ENCODE peak calls at places on chromosomes 16 and 17, in six cellular contexts. B is K562, A is HepG2, E is H1, F is GM12891, J is GM12878. M is an unnamed sample.

GRCh38 chr16:89371968-89372634 is 118.3 kb downstream of the ANKRD11 start:
- DNase-seq in B (no peak), A (no peak), E (no peak), F (no peak), J (no peak), M (no peak)

GRCh38 chr16:84643180-84643583 is 5.1 kb upstream of the KLHL36 start:
- DNase-seq in B (no peak), A (peak), E (no peak), F (no peak), J (no peak), M (no peak)

GRCh38 chr16:87166321-87166720 is 150.9 kb downstream of the C16orf95 start:
- DNase-seq in B (no peak), A (no peak), E (no peak), F (no peak), J (no peak), M (no peak)

GRCh38 chr17:72392056-72393010 is 271.5 kb downstream of the SOX9 start:
- DNase-seq in B (no peak), A (no peak), E (no peak), F (no peak), J (peak), M (peak)

GRCh38 chr17:29592850-29593545 is at the start of gene ANKRD13B:
- DNase-seq in B (peak), A (no peak), E (no peak), F (no peak), J (no peak), M (no peak)

GRCh38 chr17:7114875-7115614 is 423 bp upstream of the ASGR2 start:
- DNase-seq in B (no peak), A (peak), E (no peak), F (no peak), J (no peak), M (no peak)

GRCh38 chr16:87442581-87442966 is 50.2 kb downstream of the ZCCHC14 start:
- DNase-seq in B (no peak), A (no peak), E (no peak), F (no peak), J (no peak), M (no peak)

GRCh38 chr17:32523827-32524552 is 37.2 kb downstream of the CDK5R1 start:
- DNase-seq in B (no peak), A (no peak), E (no peak), F (no peak), J (peak), M (no peak)

GRCh38 chr17:61461586-61461966 is 9.4 kb downstream of the TBX4 start:
- DNase-seq in B (no peak), A (peak), E (no peak), F (no peak), J (no peak), M (no peak)

GRCh38 chr16:23608194-23608593 is 12.1 kb upstream of the NDUFAB1 start:
- DNase-seq in B (no peak), A (no peak), E (no peak), F (no peak), J (no peak), M (no peak)

GRCh38 chr17:64295146-64295545 is 32.1 kb upstream of the TEX2 start:
- DNase-seq in B (no peak), A (no peak), E (no peak), F (no peak), J (no peak), M (no peak)

GRCh38 chr16:88381820-88382451 is 823 bp upstream of the ZNF469 start:
- DNase-seq in B (no peak), A (no peak), E (peak), F (no peak), J (no peak), M (no peak)

GRCh38 chr17:47850373-47850691 is 631 bp downstream of the SP6 start:
- DNase-seq in B (no peak), A (no peak), E (no peak), F (no peak), J (no peak), M (no peak)

GRCh38 chr16:79210629-79211028 is 389.9 kb downstream of the MAF start:
- DNase-seq in B (no peak), A (no peak), E (no peak), F (no peak), J (no peak), M (no peak)

GRCh38 chr17:44198721-44199552 is 747 bp downstream of the ATXN7L3 start:
- DNase-seq in B (peak), A (no peak), E (no peak), F (peak), J (no peak), M (peak)

GRCh38 chr17:48328457-48328856 is 101.6 kb downstream of the SKAP1 start:
- DNase-seq in B (no peak), A (no peak), E (no peak), F (no peak), J (no peak), M (no peak)

GRCh38 chr16:30113031-30113710 is at the start of gene GDPD3:
- DNase-seq in B (peak), A (peak), E (no peak), F (no peak), J (no peak), M (no peak)

GRCh38 chr16:2043980-2044451 is 3.6 kb downstream of the NTHL1 start:
- DNase-seq in B (no peak), A (no peak), E (no peak), F (no peak), J (no peak), M (no peak)

GRCh38 chr16:27174007-27174406 is 29.3 kb upstream of the KDM8 start:
- DNase-seq in B (no peak), A (no peak), E (no peak), F (no peak), J (no peak), M (no peak)

GRCh38 chr16:70804153-70804728 is 3.3 kb upstream of the VAC14 start:
- DNase-seq in B (no peak), A (no peak), E (no peak), F (no peak), J (no peak), M (no peak)

GRCh38 chr16:87161822-87162676 is 155.1 kb downstream of the C16orf95 start:
- DNase-seq in B (no peak), A (no peak), E (no peak), F (no peak), J (no peak), M (no peak)

GRCh38 chr16:88383401-88384221 is 852 bp downstream of the ZNF469 start:
- DNase-seq in B (no peak), A (no peak), E (no peak), F (no peak), J (no peak), M (no peak)

GRCh38 chr16:28534542-28535373 is 4.0 kb downstream of the NUPR1 start:
- DNase-seq in B (no peak), A (no peak), E (no peak), F (no peak), J (no peak), M (no peak)

GRCh38 chr17:559699-560378 is 154.8 kb downstream of the VPS53 start:
- DNase-seq in B (no peak), A (no peak), E (no peak), F (no peak), J (no peak), M (no peak)

GRCh38 chr16:4309102-4309832 is 6.6 kb upstream of the GLIS2 start:
- DNase-seq in B (no peak), A (no peak), E (no peak), F (no peak), J (no peak), M (no peak)

GRCh38 chr17:75154195-75155106 is at the start of gene JPT1:
- DNase-seq in B (peak), A (peak), E (peak), F (peak), J (peak), M (peak)

GRCh38 chr17:48732688-48733629 is 4.4 kb upstream of the HOXB13 start:
- DNase-seq in B (no peak), A (no peak), E (no peak), F (no peak), J (no peak), M (no peak)

GRCh38 chr16:23640669-23640958 is 496 bp downstream of the PALB2 start:
- DNase-seq in B (peak), A (no peak), E (peak), F (peak), J (no peak), M (peak)

GRCh38 chr16:89691231-89691985 is 4.9 kb downstream of the CDK10 start:
- DNase-seq in B (no peak), A (no peak), E (no peak), F (no peak), J (no peak), M (no peak)

GRCh38 chr17:61551255-61551742 is 39.7 kb downstream of the NACA2 start:
- DNase-seq in B (peak), A (peak), E (no peak), F (no peak), J (no peak), M (no peak)

GRCh38 chr17:74454197-74455024 is 12.0 kb upstream of the CD300A start:
- DNase-seq in B (peak), A (peak), E (no peak), F (no peak), J (no peak), M (no peak)

GRCh38 chr17:28549274-28550132 is 2.9 kb downstream of the UNC119 start:
- DNase-seq in B (no peak), A (no peak), E (no peak), F (no peak), J (no peak), M (no peak)

GRCh38 chr16:88337021-88337420 is 45.7 kb upstream of the ZNF469 start:
- DNase-seq in B (no peak), A (no peak), E (no peak), F (no peak), J (no peak), M (no peak)

GRCh38 chr17:64398330-64398729 is 7.7 kb upstream of the PECAM1 start:
- DNase-seq in B (no peak), A (no peak), E (no peak), F (no peak), J (no peak), M (no peak)

GRCh38 chr16:3175157-3176153 is 12.5 kb upstream of the OR1F1 start:
- DNase-seq in B (peak), A (peak), E (no peak), F (no peak), J (no peak), M (no peak)

GRCh38 chr17:66272699-66273390 is 29.6 kb upstream of the PRKCA start:
- DNase-seq in B (peak), A (no peak), E (no peak), F (no peak), J (no peak), M (no peak)

GRCh38 chr17:39972271-39972670 is 8.3 kb upstream of the PSMD3 start:
- DNase-seq in B (peak), A (no peak), E (no peak), F (no peak), J (no peak), M (no peak)

GRCh38 chr16:19479302-19479721 is 42.6 kb downstream of the GDE1 start:
- DNase-seq in B (no peak), A (peak), E (no peak), F (no peak), J (no peak), M (no peak)

GRCh38 chr17:33277436-33278100 is 15.5 kb downstream of the ASIC2 start:
- DNase-seq in B (no peak), A (no peak), E (no peak), F (no peak), J (no peak), M (no peak)

DNA sequence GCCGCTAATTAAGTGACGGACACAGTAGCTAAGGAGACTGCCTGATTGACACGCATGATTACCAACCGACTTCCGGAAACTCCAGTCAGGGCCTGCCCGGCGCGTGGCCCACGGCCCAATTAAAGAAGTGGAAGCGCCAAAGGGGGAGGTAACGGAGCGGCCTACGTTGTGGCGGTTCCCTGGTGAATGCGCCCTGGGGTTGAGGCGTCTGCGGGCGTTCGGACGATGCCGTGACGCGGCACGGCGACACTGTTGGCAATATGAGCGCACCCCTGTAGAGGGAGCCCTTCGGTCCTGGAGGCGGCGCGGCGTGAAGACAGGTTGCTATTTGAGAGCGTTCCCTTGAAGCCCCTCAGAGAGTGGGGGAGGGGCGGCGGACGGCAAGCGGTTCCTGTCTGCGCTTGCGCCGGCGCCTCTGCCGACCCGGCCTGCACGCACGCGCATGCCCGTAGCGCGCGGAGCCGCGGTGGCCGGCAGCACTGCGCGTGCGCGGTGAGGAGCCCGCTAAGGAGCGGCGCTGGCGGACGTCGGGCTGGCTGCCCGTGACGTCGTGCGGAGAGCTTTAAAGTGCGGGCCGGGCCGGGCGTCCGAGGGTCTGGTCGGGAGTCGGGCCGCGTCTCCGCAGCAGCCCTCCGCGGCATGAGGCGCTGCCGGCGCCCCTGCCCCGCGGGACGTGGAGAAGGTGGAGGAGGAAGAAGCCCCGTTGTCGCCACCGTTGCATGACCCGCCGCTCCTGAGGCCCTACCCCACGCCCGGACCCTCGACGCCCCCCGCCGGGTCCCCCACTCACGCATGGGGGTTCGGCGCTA is at the start of gene ALKBH5:
- DNase-seq in B (peak), A (peak), E (peak), F (peak), J (peak), M (peak)
- TF ChIP-seq POLR2A in B (peak), A (peak), E (no peak), F (no peak), J (peak), M (peak)

DNA sequence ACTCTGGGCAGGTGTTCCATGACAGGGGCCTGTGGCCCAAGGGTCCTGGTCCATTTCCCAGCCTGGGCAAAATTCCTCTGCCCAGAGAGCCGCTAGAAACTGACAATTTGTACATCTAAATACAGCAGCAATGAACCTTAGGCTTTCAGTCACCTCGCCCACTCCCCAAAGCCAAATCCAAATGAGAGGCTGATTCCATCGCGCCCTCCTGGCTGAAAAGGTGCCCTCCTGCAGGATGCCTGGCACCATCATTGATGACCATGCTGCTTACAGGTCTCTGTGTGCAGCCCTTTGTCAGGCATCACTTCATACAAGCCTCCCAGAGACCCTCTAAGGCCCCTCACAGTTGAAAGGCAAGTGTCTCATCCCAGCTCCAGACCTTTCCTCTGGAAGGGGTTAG is 114.7 kb downstream of the C16orf78 start:
- DNase-seq in B (no peak), A (no peak), E (no peak), F (no peak), J (no peak), M (no peak)
- TF ChIP-seq TAF1 in B (no peak), A (no peak), E (no peak), F (no peak), J (no peak), M (no peak)

GRCh38 chr17:78313735-78314648 is 45.9 kb downstream of the SOCS3 start:
- DNase-seq in B (peak), A (peak), E (peak), F (peak), J (peak), M (peak)

GRCh38 chr17:78314683-78315354 is 45.1 kb downstream of the SOCS3 start:
- DNase-seq in B (no peak), A (no peak), E (no peak), F (no peak), J (no peak), M (no peak)

GRCh38 chr17:78316867-78317816 is 42.7 kb downstream of the SOCS3 start:
- DNase-seq in B (peak), A (peak), E (peak), F (no peak), J (peak), M (no peak)

GRCh38 chr17:78316115-78316866 is 43.6 kb downstream of the SOCS3 start:
- DNase-seq in B (no peak), A (no peak), E (no peak), F (no peak), J (no peak), M (no peak)

DNA sequence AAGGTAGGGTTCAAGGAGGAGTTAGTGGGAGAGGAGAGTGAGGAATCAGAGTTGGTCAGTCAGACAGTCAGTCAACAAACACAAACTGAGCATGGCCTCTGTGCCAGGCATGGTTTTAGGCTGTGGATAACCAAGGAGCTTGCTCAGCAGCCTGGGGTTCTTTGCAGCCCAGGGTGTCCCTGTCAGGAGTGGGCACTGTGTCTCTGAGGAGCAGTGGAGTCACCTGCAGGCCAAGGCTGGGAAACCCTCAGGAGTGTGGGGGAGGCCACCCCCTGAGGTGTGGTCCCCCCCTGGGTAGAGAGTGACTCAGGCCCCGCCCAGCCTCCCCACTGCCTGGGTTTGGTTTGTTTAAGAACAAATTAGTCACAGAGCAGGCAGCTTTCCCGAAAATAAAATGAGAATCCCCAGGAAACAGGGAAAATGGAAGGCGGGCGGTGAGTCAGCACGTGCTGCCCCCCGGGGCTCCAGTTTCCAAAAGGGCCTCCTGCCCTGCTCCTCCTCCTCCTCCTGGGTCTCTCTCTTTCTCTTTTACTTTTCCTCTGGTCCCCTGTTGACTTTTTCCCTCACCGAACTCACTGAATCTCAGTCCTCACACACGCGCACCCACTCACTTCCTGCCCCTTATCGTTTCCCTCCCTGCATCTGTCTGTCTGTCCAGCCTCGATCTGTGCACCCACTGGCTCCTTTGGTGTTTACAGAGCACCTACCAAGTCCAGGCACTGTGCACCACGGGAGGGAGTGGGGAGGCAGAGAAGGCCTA is 44.3 kb downstream of the SOCS3 start:
- DNase-seq in B (peak), A (peak), E (peak), F (no peak), J (peak), M (peak)
- TF ChIP-seq POLR2AphosphoS5 in B (peak), A (no peak), E (no peak), F (no peak), J (no peak), M (no peak)

DNA sequence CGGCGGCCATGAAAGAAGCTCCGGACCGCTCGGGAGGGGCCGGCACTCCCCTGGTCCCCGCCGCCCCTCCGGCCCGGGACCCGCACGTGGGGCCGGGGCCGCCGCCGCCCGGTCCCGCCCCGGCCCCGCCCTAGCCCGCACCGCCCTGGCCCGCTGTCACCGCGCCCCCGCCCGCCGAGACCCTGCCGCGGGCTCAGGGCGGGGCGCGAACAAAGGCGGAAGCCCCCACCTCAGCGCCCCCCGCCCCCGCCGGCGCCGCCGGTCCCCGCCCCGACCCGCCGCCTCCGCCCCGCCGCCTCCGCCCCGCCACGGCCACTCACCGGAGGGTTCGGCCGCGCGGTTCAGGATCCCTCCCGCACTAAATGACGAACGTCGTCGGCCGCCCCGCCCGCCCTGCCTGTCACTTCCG is at the start of gene ARHGDIA:
- DNase-seq in B (no peak), A (no peak), E (no peak), F (no peak), J (no peak), M (no peak)
- TF ChIP-seq POLR2A in B (no peak), A (no peak), E (no peak), F (no peak), J (no peak), M (no peak)

DNA sequence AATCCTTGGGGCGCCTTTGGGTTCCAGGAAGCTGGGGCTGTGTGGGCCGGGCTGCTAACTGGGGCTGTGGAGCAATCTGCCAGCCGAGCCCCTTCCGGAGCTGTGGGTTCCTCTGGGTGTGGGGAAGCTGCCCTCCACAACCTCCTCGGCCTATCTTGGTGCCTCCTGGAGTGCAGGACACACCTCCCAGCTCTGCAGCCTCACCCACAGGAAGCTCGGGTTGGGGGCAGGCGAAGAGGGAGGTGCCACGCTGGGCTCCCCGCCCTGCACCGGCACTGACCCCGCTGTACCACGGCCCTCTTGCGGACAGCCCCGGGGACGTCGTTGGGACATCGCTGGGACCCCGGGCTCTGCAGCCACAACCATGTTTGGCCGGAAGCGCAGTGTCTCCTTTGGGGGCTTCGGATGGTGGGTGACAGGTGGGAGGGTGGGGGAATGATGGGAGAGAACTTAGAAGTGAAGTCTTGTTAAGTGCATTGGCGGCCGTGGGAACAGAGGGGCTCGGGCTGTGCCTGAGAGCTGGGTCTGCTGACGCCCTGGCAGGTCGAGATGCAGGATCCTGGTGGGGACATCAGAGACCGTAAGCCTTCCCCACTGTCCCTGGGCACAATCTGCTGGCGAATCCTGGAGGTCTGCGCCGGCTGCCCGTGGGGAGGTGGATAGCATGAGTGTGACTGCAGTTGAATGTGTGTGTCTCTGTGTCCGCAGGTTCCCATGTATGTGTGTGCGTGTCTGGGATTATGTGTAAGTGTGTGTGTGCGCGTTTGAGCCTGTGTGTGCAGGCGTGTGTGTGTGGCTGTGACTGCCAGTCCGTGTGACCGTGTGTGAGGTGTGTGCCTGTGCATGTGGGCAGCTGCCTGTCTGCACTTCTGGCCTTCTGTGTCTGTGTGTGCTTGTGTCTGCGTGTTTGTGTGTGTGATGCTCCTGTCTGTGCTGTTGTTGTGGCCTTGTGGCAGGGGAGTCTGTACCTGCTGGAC is at the start of gene RAP1GAP2:
- DNase-seq in B (no peak), A (no peak), E (no peak), F (no peak), J (no peak), M (no peak)
- TF ChIP-seq TAF1 in B (no peak), A (no peak), E (no peak), F (no peak), J (no peak), M (no peak)

M was measured in GM12892.